ENCODE peak calls at places on chromosomes 6 and 20, in ten cellular contexts. K, X, S, M, N, Y, B, J, R and G are unnamed samples.
A peak's percentile ranks its signal among the peaks of the same experiment; 100 is the strongest.

GRCh38 chr6:119818876-119819275 is 469.3 kb upstream of the MAN1A1 start:
- DNase-seq in Y (no peak), S (no peak), N (no peak), M (no peak), R (no peak), K (no peak), J (no peak), X (no peak), B (no peak), G (no peak)

GRCh38 chr20:32019563-32020463 is 9.6 kb downstream of the CCM2L start:
- DNase-seq in S (no peak), N (no peak), X (no peak), B (no peak), J (no peak), M (no peak), R (no peak), Y (no peak), K (no peak), G (no peak)

GRCh38 chr6:36599791-36600209 is 5.6 kb downstream of the SRSF3 start:
- DNase-seq in B (peak; percentile 63), X (no peak), S (peak; percentile 38), M (no peak), Y (peak; percentile 64), K (peak; percentile 33), R (no peak), N (peak; percentile 57), J (no peak), G (no peak)

GRCh38 chr6:45709834-45710233 is 305.8 kb downstream of the CLIC5 start:
- DNase-seq in S (no peak), K (no peak), X (no peak), R (no peak), Y (no peak), M (no peak), N (no peak), B (no peak), J (no peak), G (no peak)

GRCh38 chr6:158568549-158568948 is 8.7 kb downstream of the TMEM181 start:
- DNase-seq in K (no peak), X (peak; percentile 23), S (no peak), B (no peak), Y (no peak), J (no peak), M (no peak), N (no peak), R (no peak), G (no peak)

GRCh38 chr20:62306440-62307187 is 3.8 kb downstream of the ADRM1 start:
- DNase-seq in X (no peak), J (no peak), S (no peak), N (peak; percentile 59), M (no peak), B (no peak), K (no peak), R (no peak), Y (no peak), G (no peak)

GRCh38 chr6:115634899-115635298 is 425.8 kb downstream of the FRK start:
- DNase-seq in Y (no peak), J (no peak), N (no peak), X (no peak), R (no peak), B (no peak), S (no peak), M (no peak), K (no peak), G (no peak)

GRCh38 chr20:46352370-46352938 is 44.2 kb upstream of the CDH22 start:
- DNase-seq in Y (no peak), S (no peak), K (no peak), B (no peak), M (no peak), J (no peak), X (no peak), R (no peak), N (no peak), G (no peak)

GRCh38 chr20:3766381-3766780 is 1.2 kb downstream of the ADISSP start:
- DNase-seq in B (no peak), Y (no peak), X (no peak), K (no peak), M (no peak), S (peak; percentile 66), N (no peak), J (no peak), R (no peak), G (no peak)

GRCh38 chr6:158357570-158358216 is 45.4 kb downstream of the TULP4 start:
- DNase-seq in R (no peak), J (no peak), Y (no peak), N (no peak), B (no peak), X (no peak), S (no peak), M (no peak), K (no peak), G (no peak)

GRCh38 chr6:62775427-62776022 is 435.7 kb upstream of the FKBP1C start:
- DNase-seq in Y (peak; percentile 7), N (peak; percentile 12), J (no peak), S (no peak), K (no peak), X (no peak), B (no peak), R (no peak), M (no peak), G (no peak)

GRCh38 chr6:150695652-150696051 is 96.0 kb downstream of the PLEKHG1 start:
- DNase-seq in B (no peak), Y (no peak), X (no peak), M (no peak), N (no peak), K (no peak), J (no peak), S (no peak), R (no peak), G (no peak)

DNA sequence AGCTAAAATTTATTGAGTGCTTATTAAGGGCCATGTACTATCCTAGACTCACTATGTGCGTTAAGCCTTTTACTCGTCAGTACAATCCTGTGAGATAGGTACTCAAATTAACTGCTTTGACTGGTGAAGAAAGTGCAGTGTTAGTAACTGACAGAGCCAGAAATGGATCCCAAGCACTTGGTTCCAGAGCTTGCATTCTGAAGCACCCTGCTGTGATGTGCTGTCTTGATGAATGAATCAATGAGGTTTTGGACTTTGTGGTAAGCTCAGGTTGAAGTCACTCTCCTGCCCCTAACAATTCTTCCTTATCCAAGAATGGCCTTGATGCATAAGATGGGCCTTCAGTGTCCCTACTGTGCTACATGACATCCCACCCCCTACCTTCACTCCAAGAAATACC is 3.7 kb downstream of the STX11 start:
- DNase-seq in K (no peak), X (no peak), S (no peak), Y (no peak), R (no peak), B (no peak), M (no peak), J (no peak), N (no peak), G (no peak)
- H3K4me3 ChIP-seq in K (no peak overlapping the region), X (no peak overlapping the region), S (no peak overlapping the region), Y (no peak overlapping the region), R (no peak overlapping the region), B (no peak overlapping the region), M (no peak overlapping the region), J (no peak overlapping the region), N (no peak overlapping the region), G (no peak overlapping the region)

GRCh38 chr6:56536536-56536935 is 106.2 kb downstream of the DST start:
- DNase-seq in S (no peak), K (no peak), X (no peak), Y (peak; percentile 34), B (no peak), M (no peak), R (no peak), N (no peak), J (no peak), G (no peak)

GRCh38 chr6:56535626-56536025 is 107.1 kb downstream of the DST start:
- DNase-seq in N (no peak), K (no peak), J (no peak), X (no peak), B (no peak), R (no peak), Y (no peak), M (no peak), S (no peak), G (no peak)

GRCh38 chr6:56537223-56537770 is 105.4 kb downstream of the DST start:
- DNase-seq in X (no peak), M (no peak), R (no peak), B (no peak), K (no peak), J (no peak), S (no peak), Y (no peak), N (no peak), G (no peak)

GRCh38 chr6:56532766-56533551 is 109.7 kb downstream of the DST start:
- DNase-seq in J (no peak), K (no peak), X (no peak), M (no peak), Y (no peak), R (no peak), B (no peak), S (no peak), N (no peak), G (no peak)

DNA sequence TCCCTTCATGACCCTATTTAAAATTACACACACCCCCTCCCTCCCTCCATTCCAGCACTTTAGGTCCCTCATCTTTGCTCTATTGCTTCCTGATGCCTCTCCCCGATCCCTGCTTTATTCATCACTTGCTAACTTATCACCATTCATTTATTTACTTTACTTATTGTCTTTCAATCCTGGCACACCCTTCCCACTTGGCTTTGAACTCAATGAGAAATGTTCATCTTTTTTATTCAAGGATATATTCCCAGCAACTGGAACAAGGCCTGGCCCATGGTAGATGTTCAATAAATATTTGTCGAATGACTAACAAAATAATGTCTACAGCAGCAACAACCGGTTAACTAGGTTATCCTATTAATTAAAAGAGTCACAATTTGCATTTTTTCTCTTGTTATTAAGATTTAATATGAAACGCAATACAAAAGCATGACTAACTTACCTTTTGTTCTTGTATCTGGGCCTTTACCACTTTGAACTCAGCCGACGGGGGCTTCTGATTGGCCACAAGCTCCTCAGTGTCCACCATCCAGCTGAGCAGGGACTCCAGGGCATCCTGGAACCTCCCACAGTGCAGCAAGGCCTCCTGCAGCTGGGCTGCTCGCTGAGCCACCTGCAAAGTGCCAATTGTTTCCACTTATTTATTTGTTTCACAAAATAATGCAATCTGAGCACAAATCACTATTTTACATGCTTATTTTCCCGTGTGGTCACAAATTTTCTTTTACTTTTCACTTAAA is 107.8 kb downstream of the DST start:
- DNase-seq in R (no peak), N (no peak), S (no peak), X (peak; percentile 28), K (no peak), M (no peak), Y (no peak), J (no peak), B (no peak), G (no peak)
- H3K4me3 ChIP-seq in R (no peak overlapping the region), N (no peak overlapping the region), S (no peak overlapping the region), X (no peak overlapping the region), K (no peak overlapping the region), M (no peak overlapping the region), Y (no peak overlapping the region), J (no peak overlapping the region), B (no peak overlapping the region), G (no peak overlapping the region)

GRCh38 chr6:167093406-167093921 is 29.4 kb upstream of the CCR6 start:
- DNase-seq in S (no peak), J (no peak), K (no peak), Y (no peak), M (no peak), N (no peak), R (no peak), X (no peak), B (no peak), G (no peak)
- H3K4me3 ChIP-seq in S (no peak overlapping the region), J (no peak overlapping the region), K (no peak overlapping the region), Y (no peak overlapping the region), M (peak overlapping the region; percentile 39), N (no peak overlapping the region), R (peak overlapping the region; percentile 28), X (no peak overlapping the region), B (peak overlapping the region; percentile 15), G (no peak overlapping the region)

GRCh38 chr6:134170844-134171243 is 118.4 kb upstream of the SLC2A12 start:
- DNase-seq in S (peak; percentile 87), J (no peak), Y (peak; percentile 75), B (no peak), M (no peak), R (no peak), N (no peak), K (peak; percentile 38), X (no peak), G (no peak)
- H3K4me3 ChIP-seq in S (no peak overlapping the region), J (peak overlapping the region; percentile 90), Y (peak overlapping the region; percentile 73), B (peak overlapping the region; percentile 79), M (no peak overlapping the region), R (peak overlapping the region; percentile 18), N (peak overlapping the region; percentile 81), K (no peak overlapping the region), X (peak overlapping the region; percentile 76), G (peak overlapping the region; percentile 84)